ENCODE peak calls at places on chromosome 9, in four cellular contexts. T, Y, U and N are unnamed samples.

GRCh38 chr9:129677456-129677855 is 12.0 kb downstream of the PRRX2 start:
- DNase-seq in T (no peak), Y (no peak), U (no peak), N (no peak)

GRCh38 chr9:117546894-117547293 is 132.0 kb upstream of the ASTN2 start:
- DNase-seq in T (no peak), Y (no peak), U (no peak), N (no peak)

GRCh38 chr9:121698627-121699270 is 47.3 kb downstream of the DAB2IP start:
- DNase-seq in T (peak), Y (no peak), U (no peak), N (peak)

GRCh38 chr9:24500761-24501160 is 44.9 kb downstream of the IZUMO3 start:
- DNase-seq in T (no peak), Y (no peak), U (no peak), N (no peak)

GRCh38 chr9:16247188-16247875 is 623.1 kb downstream of the BNC2 start:
- DNase-seq in T (no peak), Y (no peak), U (no peak), N (no peak)

GRCh38 chr9:93296889-93297480 is 113.0 kb downstream of the WNK2 start:
- DNase-seq in T (no peak), Y (no peak), U (no peak), N (peak)

GRCh38 chr9:70609542-70610286 is 195.3 kb upstream of the KLF9 start:
- DNase-seq in T (no peak), Y (no peak), U (no peak), N (no peak)

GRCh38 chr9:88722753-88723152 is 187.8 kb downstream of the NXNL2 start:
- DNase-seq in T (no peak), Y (no peak), U (peak), N (no peak)

GRCh38 chr9:97468658-97469448 is 32.6 kb upstream of the TMOD1 start:
- DNase-seq in T (peak), Y (peak), U (peak), N (peak)

GRCh38 chr9:98530806-98531386 is 177.8 kb downstream of the GABBR2 start:
- DNase-seq in T (no peak), Y (no peak), U (no peak), N (no peak)

GRCh38 chr9:110426052-110426709 is 88.5 kb upstream of the TXNDC8 start:
- DNase-seq in T (no peak), Y (no peak), U (no peak), N (no peak)

GRCh38 chr9:89905628-89906338 is 301.0 kb downstream of the GADD45G start:
- DNase-seq in T (no peak), Y (no peak), U (no peak), N (no peak)

DNA sequence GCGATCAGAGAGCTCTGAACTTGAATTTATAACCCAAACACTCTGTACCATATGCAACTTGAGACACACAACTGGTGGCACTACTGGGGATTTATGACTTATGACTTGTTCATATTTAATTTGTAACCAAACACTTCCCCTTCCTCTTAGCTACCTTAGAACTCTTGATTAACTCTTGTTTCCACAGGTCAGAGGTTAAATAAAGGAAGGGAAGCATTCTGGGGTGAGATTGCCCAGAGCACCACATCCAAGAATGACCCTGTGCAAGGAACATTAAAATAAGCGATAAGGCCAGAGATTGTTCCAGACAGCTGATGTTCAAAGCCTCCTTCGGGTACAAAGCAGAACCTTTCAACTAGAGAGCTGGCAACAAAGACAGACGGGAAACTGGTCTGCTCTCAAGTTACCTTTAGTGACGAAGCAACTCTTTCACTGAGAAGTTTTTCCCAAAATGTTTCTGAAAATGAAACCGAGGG is 242.6 kb downstream of the DENND1A start:
- DNase-seq in T (no peak), Y (no peak), U (no peak), N (no peak)
- TF ChIP-seq POLR2AphosphoS5 in T (no peak), Y (no peak), U (no peak), N (no peak)

DNA sequence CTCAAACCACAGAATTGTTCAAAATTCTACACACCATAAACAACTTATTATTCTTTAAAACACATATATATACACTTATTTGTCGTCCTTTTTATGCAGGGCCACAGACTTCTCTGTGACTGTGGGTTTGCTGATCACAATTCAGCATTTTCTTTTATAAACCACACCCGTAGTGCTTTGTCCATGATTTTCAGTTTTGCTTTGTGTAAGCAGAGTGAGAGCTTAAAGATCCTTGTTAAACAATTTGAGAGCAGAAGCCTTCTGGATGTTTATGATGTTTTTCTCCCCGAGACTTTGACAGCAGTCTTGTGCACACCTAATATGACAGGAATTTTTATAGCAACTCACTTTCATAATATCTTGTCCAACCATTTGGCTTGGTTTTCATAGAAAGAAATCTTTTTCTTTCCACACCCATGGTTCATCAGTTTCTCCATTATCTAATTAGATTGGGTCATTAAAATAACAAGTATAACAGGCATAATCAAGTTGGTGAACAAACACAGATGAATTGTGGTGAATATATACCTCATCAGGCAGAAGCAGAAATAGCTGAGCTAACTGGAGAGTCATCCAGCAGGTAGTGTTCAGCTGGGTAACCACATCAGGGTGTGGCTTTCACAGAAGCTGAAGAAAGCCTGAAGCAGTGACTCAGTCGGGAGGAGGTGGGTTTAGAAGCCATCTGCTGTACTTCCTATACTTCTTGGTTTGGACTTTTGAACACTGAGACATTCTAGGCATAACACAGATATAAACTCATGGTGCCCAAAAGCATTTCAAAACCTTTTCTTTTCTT is 232.8 kb downstream of the DOCK8 start:
- DNase-seq in T (peak), Y (no peak), U (peak), N (peak)
- TF ChIP-seq SPI1 in T (no peak), Y (no peak), U (no peak), N (no peak)

GRCh38 chr9:136720251-136720886 is 8.0 kb downstream of the DIPK1B start:
- DNase-seq in T (peak), Y (no peak), U (no peak), N (no peak)
- TF ChIP-seq POLR2AphosphoS5 in T (no peak), Y (no peak), U (no peak), N (no peak)

DNA sequence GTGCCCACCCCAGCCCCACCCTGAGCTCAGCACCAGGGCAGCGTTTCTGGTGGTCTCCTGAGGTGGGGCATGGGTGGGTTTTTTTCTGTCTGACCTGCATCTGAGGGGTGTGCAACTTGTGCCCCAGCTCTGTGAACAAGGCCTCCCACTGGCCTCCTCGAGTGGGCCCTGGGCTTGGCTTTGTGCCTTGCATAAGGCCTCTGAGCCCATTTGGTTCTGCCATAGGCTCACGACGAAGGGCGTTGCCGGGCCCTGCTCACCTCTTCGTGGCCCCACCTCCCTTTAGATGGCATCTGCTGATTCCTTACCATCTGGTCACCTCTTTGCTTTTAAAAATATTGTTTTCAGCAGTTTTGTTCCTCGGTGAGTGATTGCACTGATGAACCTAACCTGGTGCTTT is 127.1 kb upstream of the COL5A1 start:
- DNase-seq in T (no peak), Y (no peak), U (no peak), N (no peak)
- TF ChIP-seq SPI1 in T (no peak), Y (no peak), U (no peak), N (no peak)

GRCh38 chr9:4515958-4516375 is 25.7 kb downstream of the SLC1A1 start:
- DNase-seq in T (no peak), Y (peak), U (no peak), N (no peak)
- TF ChIP-seq POLR2AphosphoS5 in T (no peak), Y (no peak), U (no peak), N (no peak)

DNA sequence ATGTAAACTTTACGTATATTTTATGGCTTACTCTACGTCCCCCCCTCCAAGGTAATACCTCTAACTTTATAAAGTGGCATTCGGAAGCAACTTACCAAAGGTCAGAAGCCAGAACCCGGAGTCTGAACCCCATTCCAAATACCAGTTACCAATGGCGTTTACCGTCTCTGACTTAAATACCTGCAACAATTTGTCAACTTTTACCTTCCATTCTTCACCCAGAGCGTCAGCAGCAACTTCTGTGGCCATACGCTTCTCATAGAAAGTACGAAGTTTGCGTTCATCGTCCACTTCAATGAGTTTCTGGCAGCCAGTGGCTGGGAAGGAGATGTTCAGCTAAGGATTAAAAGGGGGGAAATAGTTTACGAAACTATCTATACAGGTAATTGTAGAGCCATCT is 753 bp downstream of the RPS6 start:
- DNase-seq in T (no peak), Y (no peak), U (no peak), N (no peak)
- TF ChIP-seq SPI1 in T (no peak), Y (no peak), U (no peak), N (no peak)